ENCODE peak calls at places on chromosomes 7 and 10, in five cellular contexts. J is suprapubic skin, S is osteocyte, N is pancreas, A is GM06990. K is an unnamed sample.

GRCh38 chr10:131920151-131920550 is 19.3 kb downstream of the PPP2R2D start:
- DNase-seq in J (no peak), N (no peak), S (no peak), A (no peak), K (no peak)

GRCh38 chr10:90430186-90430585 is 427.7 kb downstream of the HTR7 start:
- DNase-seq in A (no peak), J (no peak), S (no peak), N (no peak), K (no peak)

GRCh38 chr7:65325793-65326432 is 47.7 kb upstream of the ZNF92 start:
- DNase-seq in A (no peak), S (peak; percentile 25), N (no peak), J (no peak), K (no peak)

GRCh38 chr10:106454233-106454632 is 710.3 kb downstream of the SORCS1 start:
- DNase-seq in J (no peak), S (no peak), A (no peak), N (no peak), K (no peak)

GRCh38 chr10:48903151-48903550 is 36.5 kb downstream of the LRRC18 start:
- DNase-seq in N (no peak), A (no peak), J (no peak), S (no peak), K (no peak)

GRCh38 chr7:34823650-34824258 is 165.7 kb downstream of the NPSR1 start:
- DNase-seq in N (peak; percentile 23), S (peak; percentile 86), A (peak; percentile 2), J (no peak), K (peak; percentile 66)

GRCh38 chr10:125166658-125167057 is 6.3 kb upstream of the CTBP2 start:
- DNase-seq in S (peak; percentile 57), A (no peak), J (no peak), N (no peak), K (peak; percentile 42)

GRCh38 chr7:82289889-82290288 is 153.7 kb downstream of the CACNA2D1 start:
- DNase-seq in J (no peak), N (no peak), A (no peak), S (no peak), K (no peak)

GRCh38 chr7:36784991-36785940 is 61.0 kb upstream of the AOAH start:
- DNase-seq in N (peak; percentile 46), A (peak; percentile 6), J (peak; percentile 67), S (no peak), K (no peak)
- TF ChIP-seq CTCF in N (no peak), A (no peak), J (no peak), S (no peak), K (no peak)

GRCh38 chr10:67697646-67698245 is 1.8 kb upstream of the CTNNA3 start:
- DNase-seq in S (no peak), N (no peak), A (no peak), J (no peak), K (no peak)
- TF ChIP-seq CTCF in S (peak; percentile 71), N (peak; percentile 19), A (peak; percentile 69), J (peak; percentile 58), K (peak; percentile 77)

GRCh38 chr7:74364061-74364460 is 74.9 kb downstream of the CLIP2 start:
- DNase-seq in N (no peak), A (no peak), S (no peak), J (no peak), K (no peak)
- TF ChIP-seq CTCF in N (no peak), A (no peak), S (no peak), J (no peak), K (peak; percentile 46)

GRCh38 chr7:44964384-44964830 is 14.4 kb downstream of the MYO1G start:
- DNase-seq in J (peak; percentile 58), S (no peak), N (no peak), A (no peak), K (no peak)
- TF ChIP-seq CTCF in J (no peak), S (peak; percentile 32), N (no peak), A (peak; percentile 21), K (peak; percentile 40)

GRCh38 chr7:83475403-83475802 is 173.5 kb downstream of the SEMA3E start:
- DNase-seq in A (no peak), J (no peak), S (no peak), N (no peak), K (no peak)
- TF ChIP-seq CTCF in A (peak; percentile 25), J (no peak), S (no peak), N (no peak), K (peak; percentile 45)

GRCh38 chr10:122052702-122053101 is 63.7 kb downstream of the TACC2 start:
- DNase-seq in N (no peak), S (no peak), J (no peak), A (no peak), K (no peak)

GRCh38 chr10:122053314-122053713 is 64.4 kb downstream of the TACC2 start:
- DNase-seq in S (no peak), J (no peak), A (no peak), N (no peak), K (no peak)

GRCh38 chr10:122054046-122055025 is 65.4 kb downstream of the TACC2 start:
- DNase-seq in J (no peak), N (no peak), A (no peak), S (no peak), K (no peak)

GRCh38 chr10:122056431-122057094 is 67.6 kb downstream of the TACC2 start:
- DNase-seq in S (no peak), N (no peak), J (no peak), A (no peak), K (no peak)

DNA sequence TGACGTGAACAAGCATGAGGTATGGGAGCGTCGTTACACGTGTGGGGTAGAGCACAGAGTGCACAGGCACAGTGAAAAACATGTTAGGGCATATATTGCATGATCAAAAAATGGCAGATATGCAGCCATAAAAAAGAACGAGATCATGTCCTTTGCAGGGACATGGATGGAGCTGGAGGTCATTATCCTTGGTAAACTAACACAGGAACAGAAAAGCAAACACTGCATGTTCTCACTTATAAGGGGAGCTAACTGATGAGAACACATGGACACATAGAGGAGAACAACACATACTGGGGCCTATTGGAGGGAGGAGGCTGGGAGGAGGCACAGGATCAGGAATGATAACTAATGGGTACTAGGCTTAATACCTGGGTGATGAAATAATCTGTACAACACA is 66.3 kb downstream of the TACC2 start:
- DNase-seq in S (no peak), J (no peak), A (no peak), N (no peak), K (no peak)
- TF ChIP-seq CTCF in S (no peak), J (no peak), A (no peak), N (no peak), K (no peak)

GRCh38 chr10:120432209-120432608 is 24.8 kb upstream of the PLPP4 start:
- DNase-seq in J (no peak), S (no peak), A (no peak), N (no peak), K (no peak)
- TF ChIP-seq CTCF in J (no peak), S (no peak), A (no peak), N (no peak), K (no peak)

GRCh38 chr7:80916770-80917681 is 1.8 kb downstream of the SEMA3C start:
- DNase-seq in S (no peak), N (no peak), J (no peak), A (no peak), K (no peak)
- TF ChIP-seq CTCF in S (peak; percentile 58), N (no peak), J (no peak), A (no peak), K (peak; percentile 63)